ENCODE peak calls at places on chromosome 12, in nine cellular contexts. J is prostate gland, H is stomach, N is sigmoid colon, D is GM12878, G is GM12892, S is suprapubic skin, A is spleen, V is HCT116. Z is an unnamed sample.

GRCh38 chr12:59086124-59086523 is 165.8 kb upstream of the LRIG3 start:
- DNase-seq in A (no peak), H (no peak), N (no peak), S (no peak), V (no peak), D (no peak), J (no peak), G (no peak), Z (no peak)

GRCh38 chr12:94242871-94243270 is 94.5 kb downstream of the PLXNC1 start:
- DNase-seq in S (no peak), H (no peak), D (no peak), V (no peak), A (peak), N (no peak), J (no peak), G (no peak), Z (no peak)

GRCh38 chr12:122079038-122079531 is 529 bp downstream of the MLXIP start:
- DNase-seq in D (no peak), V (no peak), G (no peak), A (peak), J (no peak), S (peak), N (peak), H (peak), Z (no peak)

GRCh38 chr12:74985986-74986319 is 223.7 kb downstream of the KCNC2 start:
- DNase-seq in G (no peak), D (no peak), S (no peak), V (no peak), H (no peak), A (peak), J (no peak), N (peak), Z (no peak)

GRCh38 chr12:51392556-51393237 is 1.5 kb upstream of the GALNT6 start:
- DNase-seq in V (no peak), D (no peak), G (peak), N (no peak), J (no peak), S (no peak), H (no peak), A (no peak), Z (no peak)

GRCh38 chr12:13099066-13099909 is 4.2 kb downstream of the GSG1 start:
- DNase-seq in N (no peak), D (no peak), S (no peak), H (no peak), J (no peak), A (no peak), G (no peak), V (no peak), Z (no peak)

GRCh38 chr12:113103756-113104450 is 31.7 kb downstream of the RASAL1 start:
- DNase-seq in D (no peak), S (no peak), G (peak), V (no peak), A (peak), N (no peak), J (no peak), H (peak), Z (peak)

GRCh38 chr12:124238886-124239285 is 56.0 kb upstream of the RFLNA start:
- DNase-seq in N (no peak), D (no peak), G (no peak), V (no peak), H (peak), A (no peak), S (no peak), J (peak), Z (no peak)

GRCh38 chr12:51593539-51593938 is 2.5 kb downstream of the SCN8A start:
- DNase-seq in V (no peak), G (no peak), J (no peak), S (no peak), H (no peak), A (no peak), N (no peak), D (no peak), Z (no peak)

GRCh38 chr12:75556306-75556899 is 45.0 kb upstream of the KRR1 start:
- DNase-seq in G (no peak), H (no peak), N (no peak), J (no peak), A (no peak), S (no peak), V (no peak), D (no peak), Z (no peak)

GRCh38 chr12:40106202-40106533 is 287 bp upstream of the SLC2A13 start:
- DNase-seq in A (no peak), H (no peak), N (no peak), D (no peak), S (no peak), G (no peak), V (no peak), J (no peak), Z (no peak)

GRCh38 chr12:10717410-10717809 is 5.7 kb downstream of the YBX3 start:
- DNase-seq in G (no peak), A (no peak), S (no peak), D (no peak), V (no peak), N (no peak), J (peak), H (no peak), Z (no peak)

GRCh38 chr12:46660719-46661118 is 165.1 kb downstream of the SLC38A4 start:
- DNase-seq in G (no peak), N (no peak), D (no peak), J (no peak), V (no peak), H (no peak), A (no peak), S (no peak), Z (no peak)

GRCh38 chr12:78695749-78696148 is 168.8 kb upstream of the SYT1 start:
- DNase-seq in H (no peak), D (no peak), N (no peak), V (no peak), A (no peak), J (no peak), S (no peak), G (no peak), Z (no peak)

GRCh38 chr12:49330631-49331359 is 6.2 kb downstream of the C1QL4 start:
- DNase-seq in A (no peak), G (no peak), J (no peak), D (no peak), H (peak), V (no peak), S (peak), N (peak), Z (no peak)

GRCh38 chr12:64837427-64837826 is 13.0 kb downstream of the TBC1D30 start:
- DNase-seq in J (no peak), G (no peak), V (no peak), H (no peak), A (no peak), D (no peak), S (no peak), N (no peak), Z (no peak)

GRCh38 chr12:92561543-92561899 is 141.3 kb upstream of the PLEKHG7 start:
- DNase-seq in V (no peak), A (no peak), N (peak), S (no peak), D (no peak), J (no peak), G (no peak), H (peak), Z (no peak)

GRCh38 chr12:1796515-1797010 is 23.8 kb upstream of the LRTM2 start:
- DNase-seq in G (no peak), H (peak), J (no peak), S (no peak), D (no peak), A (peak), V (no peak), N (no peak), Z (no peak)

GRCh38 chr12:43861847-43862150 is 25.9 kb downstream of the TMEM117 start:
- DNase-seq in D (no peak), J (no peak), N (no peak), V (no peak), G (no peak), H (no peak), S (no peak), A (no peak), Z (no peak)

GRCh38 chr12:62272936-62273552 is 12.8 kb downstream of the USP15 start:
- DNase-seq in A (no peak), H (no peak), J (no peak), D (no peak), S (no peak), G (no peak), V (no peak), N (no peak), Z (no peak)

GRCh38 chr12:101859664-101860607 is 17.4 kb upstream of the DRAM1 start:
- DNase-seq in G (no peak), D (no peak), J (no peak), H (no peak), A (no peak), N (no peak), S (no peak), V (no peak), Z (no peak)

GRCh38 chr12:24815087-24815423 is 133.8 kb downstream of the BCAT1 start:
- DNase-seq in V (no peak), G (no peak), N (no peak), D (no peak), S (no peak), J (no peak), H (no peak), A (no peak), Z (no peak)

DNA sequence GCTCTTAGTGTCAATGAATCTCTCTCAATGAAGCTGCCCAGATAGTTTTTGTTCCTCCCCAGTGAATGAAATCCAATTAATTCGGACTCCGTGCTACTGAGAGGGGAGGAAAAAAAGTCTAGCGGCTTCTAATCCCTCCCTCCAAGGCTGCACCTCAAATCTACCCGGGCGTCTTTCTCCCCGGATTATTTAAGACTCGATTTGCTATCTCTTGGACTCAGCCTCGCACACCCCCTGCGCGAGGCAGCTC is 134 bp downstream of the DUSP6 start:
- DNase-seq in H (no peak), S (no peak), N (no peak), J (no peak), D (no peak), A (no peak), V (no peak), G (no peak), Z (no peak)
- TF ChIP-seq POLR2A in H (no peak), S (peak), N (peak), J (no peak), D (no peak), A (peak), V (peak), G (no peak), Z (no peak)

GRCh38 chr12:116346222-116346621 is 68.7 kb upstream of the MED13L start:
- DNase-seq in A (no peak), V (no peak), G (no peak), J (no peak), H (no peak), D (no peak), S (no peak), N (no peak), Z (no peak)
- TF ChIP-seq POLR2AphosphoS5 in A (no peak), V (no peak), G (no peak), J (no peak), H (no peak), D (no peak), S (no peak), N (no peak), Z (no peak)

DNA sequence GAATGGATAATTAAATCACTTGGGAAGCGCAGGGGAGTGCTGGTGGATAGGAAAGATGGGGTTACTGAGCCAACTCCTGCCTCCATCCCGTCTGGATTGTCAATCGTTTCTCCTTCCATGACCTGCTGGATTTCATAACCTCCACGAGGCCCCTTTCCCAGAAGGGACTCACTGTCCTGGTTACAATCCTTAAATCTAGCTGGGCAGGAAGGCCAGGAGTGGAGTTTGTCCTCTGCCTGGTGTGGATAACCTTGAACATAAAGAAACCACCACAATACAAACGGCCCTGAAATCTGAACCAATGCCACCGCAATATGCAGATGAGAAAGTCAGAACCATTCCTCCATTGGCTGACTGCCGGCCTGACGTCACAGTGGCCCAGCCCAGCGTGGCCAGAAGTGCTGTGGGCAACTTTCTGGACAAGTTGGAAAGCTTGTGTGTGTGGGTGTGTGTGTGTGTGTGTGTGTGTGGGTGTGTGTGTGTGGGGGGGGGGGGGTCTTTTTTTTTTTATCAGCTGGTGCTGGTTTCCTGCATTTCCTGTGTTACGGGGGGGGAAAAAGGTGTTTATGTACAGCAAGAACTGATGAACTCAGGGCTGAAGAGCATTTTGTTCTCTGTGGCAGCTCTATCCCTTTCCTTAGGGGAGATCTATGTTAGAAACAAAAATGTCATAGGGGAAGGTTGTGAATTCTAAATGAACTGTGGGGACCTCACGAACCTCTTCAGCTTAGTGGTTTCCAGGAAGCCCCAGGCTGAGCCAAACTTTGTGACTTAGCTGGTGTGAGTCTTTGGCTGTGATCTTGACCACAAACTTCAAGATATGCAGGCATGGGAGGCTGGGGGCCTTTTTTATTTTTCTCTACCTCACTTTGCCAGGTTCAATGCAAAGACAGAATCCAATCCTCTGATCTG is 81.6 kb upstream of the MED13L start:
- DNase-seq in N (peak), D (no peak), G (peak), A (peak), H (peak), J (peak), S (peak), V (peak), Z (peak)
- TF ChIP-seq POLR2A in N (no peak), D (no peak), G (no peak), A (no peak), H (no peak), J (peak), S (no peak), V (no peak), Z (no peak)

GRCh38 chr12:53941750-53942149 is 3.1 kb downstream of the HOXC13 start:
- DNase-seq in N (no peak), G (no peak), H (no peak), J (no peak), V (no peak), A (no peak), S (no peak), D (no peak), Z (no peak)
- TF ChIP-seq POLR2AphosphoS5 in N (no peak), G (no peak), H (no peak), J (no peak), V (no peak), A (no peak), S (no peak), D (no peak), Z (no peak)